ENCODE peak calls at places on chromosomes 1 and 21, in seven cellular contexts. I, Y, J, V, R, D and E are unnamed samples.

GRCh38 chr1:151062738-151063371 is 2.7 kb downstream of the MLLT11 start:
- DNase-seq in I (peak; percentile 75), Y (no peak), J (no peak), V (no peak), R (no peak), D (peak; percentile 87), E (no peak)

GRCh38 chr1:164771568-164772350 is 212.8 kb downstream of the PBX1 start:
- DNase-seq in I (peak; percentile 79), Y (no peak), J (peak; percentile 12), V (no peak), R (no peak), D (peak; percentile 88), E (no peak)

GRCh38 chr1:56821462-56821797 is 2.2 kb upstream of the FYB2 start:
- DNase-seq in I (no peak), Y (no peak), J (peak; percentile 16), V (no peak), R (no peak), D (peak; percentile 50), E (no peak)

GRCh38 chr1:174875306-174875705 is 124.4 kb upstream of the CACYBP start:
- DNase-seq in I (no peak), Y (no peak), J (peak; percentile 89), V (no peak), R (peak; percentile 4), D (no peak), E (no peak)

GRCh38 chr1:198598796-198599321 is 40.0 kb upstream of the PTPRC start:
- DNase-seq in I (no peak), Y (no peak), J (no peak), V (no peak), R (no peak), D (peak; percentile 94), E (no peak)

GRCh38 chr1:21622466-21623315 is 46.5 kb downstream of the RAP1GAP start:
- DNase-seq in I (no peak), Y (no peak), J (peak; percentile 61), V (no peak), R (peak; percentile 72), D (peak; percentile 18), E (no peak)

GRCh38 chr1:156097499-156098178 is 15.4 kb upstream of the MEX3A start:
- DNase-seq in I (no peak), Y (no peak), J (no peak), V (no peak), R (peak; percentile 67), D (no peak), E (no peak)

GRCh38 chr1:165073402-165074007 is 283.0 kb downstream of the LMX1A start:
- DNase-seq in I (peak; percentile 37), Y (no peak), J (peak; percentile 64), V (no peak), R (no peak), D (peak; percentile 50), E (no peak)

GRCh38 chr21:33402011-33402979 is 918 bp upstream of the IFNGR2 start:
- DNase-seq in I (peak; percentile 74), Y (peak; percentile 44), J (no peak), V (no peak), R (no peak), D (no peak), E (peak; percentile 34)

GRCh38 chr1:221025391-221026355 is 146.4 kb downstream of the HLX start:
- DNase-seq in I (no peak), Y (no peak), J (no peak), V (no peak), R (no peak), D (peak; percentile 78), E (no peak)

GRCh38 chr1:172040466-172040865 is 199.2 kb downstream of the DNM3 start:
- DNase-seq in I (peak; percentile 36), Y (no peak), J (no peak), V (no peak), R (no peak), D (peak; percentile 93), E (no peak)

GRCh38 chr1:167416506-167416905 is 101.8 kb downstream of the CD247 start:
- DNase-seq in I (no peak), Y (no peak), J (no peak), V (no peak), R (no peak), D (no peak), E (no peak)

GRCh38 chr1:197521118-197521739 is 253.2 kb downstream of the CRB1 start:
- DNase-seq in I (no peak), Y (no peak), J (peak; percentile 57), V (no peak), R (peak; percentile 13), D (peak; percentile 53), E (no peak)

GRCh38 chr21:33425825-33426224 is 22.6 kb downstream of the IFNGR2 start:
- DNase-seq in I (no peak), Y (no peak), J (no peak), V (no peak), R (no peak), D (no peak), E (no peak)

GRCh38 chr1:16087733-16088132 is 14.3 kb upstream of the FAM131C start:
- DNase-seq in I (no peak), Y (no peak), J (no peak), V (no peak), R (no peak), D (no peak), E (no peak)

GRCh38 chr1:61642475-61643232 is 82.3 kb downstream of the TM2D1 start:
- DNase-seq in I (no peak), Y (no peak), J (no peak), V (no peak), R (no peak), D (no peak), E (no peak)

GRCh38 chr1:57590978-57591377 is 167.1 kb upstream of the DAB1 start:
- DNase-seq in I (no peak), Y (no peak), J (no peak), V (no peak), R (no peak), D (no peak), E (no peak)

GRCh38 chr1:67052741-67053534 is 1.0 kb downstream of the SLC35D1 start:
- DNase-seq in I (peak; percentile 37), Y (peak; percentile 47), J (peak; percentile 48), V (no peak), R (peak; percentile 20), D (peak; percentile 76), E (peak; percentile 27)

GRCh38 chr1:78045850-78046778 is at the start of gene GIPC2:
- DNase-seq in I (no peak), Y (no peak), J (peak; percentile 73), V (no peak), R (peak; percentile 64), D (peak; percentile 39), E (no peak)

GRCh38 chr1:116663821-116664220 is 3.7 kb downstream of the IGSF3 start:
- DNase-seq in I (no peak), Y (no peak), J (no peak), V (no peak), R (no peak), D (no peak), E (no peak)

GRCh38 chr1:25123551-25123950 is 108.8 kb downstream of the SYF2 start:
- DNase-seq in I (no peak), Y (no peak), J (no peak), V (no peak), R (peak; percentile 14), D (peak; percentile 33), E (no peak)

GRCh38 chr1:229988534-229988933 is 78.5 kb upstream of the GALNT2 start:
- DNase-seq in I (no peak), Y (no peak), J (no peak), V (no peak), R (no peak), D (no peak), E (no peak)

GRCh38 chr1:38308780-38309179 is 262.2 kb upstream of the POU3F1 start:
- DNase-seq in I (no peak), Y (no peak), J (no peak), V (no peak), R (no peak), D (peak; percentile 63), E (no peak)